ENCODE peak calls at places on chromosomes 2 and 18, in nine cellular contexts. G, D, P, K, F, E, M, Q and W are unnamed samples.

GRCh38 chr2:1638281-1638860 is 105.9 kb downstream of the PXDN start:
- DNase-seq in K (no peak), G (no peak), F (no peak), P (no peak), D (no peak), M (peak; percentile 45), E (no peak), Q (no peak), W (peak; percentile 52)

GRCh38 chr2:27000995-27001394 is 30.6 kb downstream of the MAPRE3 start:
- DNase-seq in P (no peak), M (no peak), E (no peak), K (no peak), D (no peak), F (no peak), G (no peak), Q (no peak), W (no peak)

GRCh38 chr2:29011650-29012060 is 30.6 kb downstream of the TOGARAM2 start:
- DNase-seq in E (no peak), G (peak; percentile 39), P (peak; percentile 76), K (no peak), Q (no peak), M (peak; percentile 98), F (no peak), D (no peak), W (no peak)

GRCh38 chr2:10245021-10245420 is 57.7 kb upstream of the HPCAL1 start:
- DNase-seq in P (no peak), M (peak; percentile 23), F (no peak), E (no peak), D (no peak), Q (no peak), G (no peak), K (no peak), W (no peak)

GRCh38 chr2:101038455-101039255 is 36.6 kb downstream of the RPL31 start:
- DNase-seq in D (peak; percentile 24), K (peak; percentile 43), G (no peak), E (peak; percentile 17), P (no peak), M (no peak), Q (no peak), F (no peak), W (peak; percentile 20)

GRCh38 chr2:206832886-206833285 is 67.5 kb downstream of the FASTKD2 start:
- DNase-seq in Q (no peak), G (no peak), K (no peak), D (no peak), F (no peak), E (peak; percentile 4), M (no peak), P (no peak), W (no peak)

GRCh38 chr2:127565261-127566138 is 30.0 kb downstream of the MYO7B start:
- DNase-seq in D (no peak), K (no peak), G (no peak), Q (no peak), E (no peak), P (no peak), F (no peak), M (no peak), W (no peak)

GRCh38 chr2:229572434-229573338 is 141.7 kb downstream of the DNER start:
- DNase-seq in G (peak; percentile 15), Q (no peak), K (no peak), E (no peak), F (no peak), P (no peak), M (no peak), D (no peak), W (no peak)

GRCh38 chr2:49490710-49491109 is 336.4 kb upstream of the FSHR start:
- DNase-seq in K (no peak), E (no peak), F (no peak), G (no peak), P (peak; percentile 45), D (peak; percentile 7), Q (peak; percentile 52), M (no peak), W (peak; percentile 35)

GRCh38 chr2:12915792-12916191 is 199.1 kb downstream of the TRIB2 start:
- DNase-seq in P (no peak), F (no peak), G (no peak), Q (no peak), M (no peak), E (peak; percentile 40), D (no peak), K (no peak), W (no peak)

GRCh38 chr2:185219981-185220380 is 518.6 kb upstream of the FSIP2 start:
- DNase-seq in E (no peak), Q (no peak), F (no peak), P (no peak), K (no peak), G (peak; percentile 7), M (no peak), D (no peak), W (no peak)

GRCh38 chr2:105744909-105745853 is at the start of gene NCK2:
- DNase-seq in M (peak; percentile 58), E (peak; percentile 34), Q (no peak), G (peak; percentile 87), K (no peak), P (peak; percentile 34), F (no peak), D (peak; percentile 66), W (no peak)

GRCh38 chr2:18987592-18988073 is 370.8 kb downstream of the OSR1 start:
- DNase-seq in P (peak; percentile 61), D (no peak), E (peak; percentile 93), F (no peak), Q (no peak), M (peak; percentile 81), G (no peak), K (peak; percentile 44), W (peak; percentile 86)

GRCh38 chr18:37335337-37335736 is 230.3 kb downstream of the CELF4 start:
- DNase-seq in Q (no peak), P (no peak), F (no peak), K (no peak), E (no peak), M (no peak), D (peak; percentile 35), G (peak; percentile 87), W (no peak)

GRCh38 chr2:237564526-237565131 is 1.7 kb upstream of the PRLH start:
- DNase-seq in G (no peak), D (no peak), Q (no peak), K (no peak), E (no peak), F (no peak), P (no peak), M (no peak), W (no peak)

GRCh38 chr18:79545255-79545654 is 134.3 kb upstream of the CTDP1 start:
- DNase-seq in D (no peak), M (peak; percentile 28), Q (peak; percentile 43), P (peak; percentile 20), F (no peak), K (no peak), E (no peak), G (no peak), W (no peak)

GRCh38 chr2:160434254-160434948 is 59.2 kb downstream of the RBMS1 start:
- DNase-seq in Q (no peak), E (peak; percentile 50), G (peak; percentile 23), F (no peak), M (no peak), K (no peak), P (no peak), D (no peak), W (no peak)

GRCh38 chr2:29063056-29063455 is 11.3 kb downstream of the PCARE start:
- DNase-seq in E (no peak), M (peak; percentile 72), D (no peak), P (peak; percentile 48), F (no peak), G (no peak), K (no peak), Q (no peak), W (no peak)

DNA sequence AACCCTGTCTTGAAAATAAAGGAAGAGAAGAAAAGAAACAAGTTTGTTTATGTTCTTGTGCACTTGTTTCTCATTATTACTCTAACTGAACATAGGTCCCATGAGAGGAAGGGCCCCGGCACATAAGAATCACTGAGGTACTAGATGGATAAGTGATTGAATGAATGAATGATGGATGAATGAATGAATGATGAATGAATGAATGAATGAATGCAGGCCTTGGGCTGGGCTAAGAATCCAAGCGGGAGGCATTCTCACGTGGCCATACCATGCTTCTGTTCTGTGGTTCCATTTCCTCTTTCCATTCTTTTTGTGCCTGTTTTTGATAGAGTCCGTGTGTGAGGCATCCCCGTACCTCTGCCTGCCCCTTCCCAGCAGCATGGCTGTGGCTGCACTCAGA is 94.7 kb downstream of the SH3BP4 start:
- DNase-seq in P (no peak), E (no peak), K (no peak), M (no peak), D (no peak), Q (no peak), F (no peak), G (no peak), W (no peak)
- H3K36me3 ChIP-seq in P (peaks cover 27% of the 10 kb centered on the region), E (peaks cover 54% of the 10 kb centered on the region), K (peaks cover 9% of the 10 kb centered on the region), M (peaks cover 14% of the 10 kb centered on the region), D (no peaks in the 10 kb centered on the region), Q (no peaks in the 10 kb centered on the region), F (no peaks in the 10 kb centered on the region), G (peaks cover 30% of the 10 kb centered on the region), W (peaks cover 11% of the 10 kb centered on the region)

DNA sequence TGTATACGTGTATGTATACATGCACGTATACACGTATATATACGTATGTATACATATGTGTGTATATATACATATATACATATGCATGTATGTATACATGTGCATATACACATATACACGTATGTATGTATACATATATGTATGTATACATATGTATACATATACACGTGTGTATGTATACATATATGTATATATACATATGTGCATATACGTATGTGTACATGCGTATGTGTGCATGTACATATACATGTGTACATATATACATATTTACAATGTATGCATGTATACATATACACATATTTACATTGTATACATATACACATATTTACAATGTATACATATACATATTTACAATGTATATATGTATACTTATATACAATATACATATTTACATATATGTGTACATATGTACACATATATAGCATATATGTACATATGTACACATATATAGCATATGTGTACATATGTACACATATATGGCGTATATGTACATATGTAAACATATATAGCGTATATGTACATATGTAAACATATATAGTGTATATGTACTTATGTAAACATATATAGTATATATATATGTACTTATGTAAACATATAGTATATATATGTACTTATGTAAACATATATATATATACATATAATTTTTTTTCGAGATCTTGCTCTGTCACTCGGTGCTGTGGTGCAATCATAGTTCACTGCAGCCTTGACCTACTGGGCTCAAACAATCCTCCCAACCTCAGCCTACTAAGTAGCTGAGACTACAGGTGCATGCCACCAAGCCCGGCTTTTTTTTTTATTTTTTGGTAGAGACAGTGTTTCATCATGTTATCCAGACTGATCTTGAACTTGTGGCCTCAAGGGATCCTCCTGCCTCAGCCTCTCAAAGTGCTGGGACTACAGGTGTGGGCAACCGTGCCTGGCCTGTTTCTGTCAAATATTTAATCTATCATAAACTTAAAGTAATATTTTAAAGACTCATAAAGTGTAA is 23.2 kb downstream of the COBLL1 start:
- DNase-seq in Q (no peak), G (no peak), E (no peak), D (no peak), P (no peak), F (no peak), M (no peak), K (no peak), W (no peak)
- H3K27ac ChIP-seq in Q (no peak overlapping the region), G (no peak overlapping the region), E (no peak overlapping the region), D (no peak overlapping the region), P (no peak overlapping the region), F (no peak overlapping the region), M (no peak overlapping the region), K (no peak overlapping the region), W (no peak overlapping the region)

GRCh38 chr18:35597758-35598157 is 16.2 kb downstream of the GALNT1 start:
- DNase-seq in F (no peak), G (no peak), M (no peak), K (no peak), E (no peak), Q (no peak), D (no peak), P (no peak), W (no peak)
- H3K9me3 ChIP-seq in F (peaks cover 3% of the 10 kb centered on the region), G (peaks cover 4% of the 10 kb centered on the region), M (peaks cover 14% of the 10 kb centered on the region), K (no peaks in the 10 kb centered on the region), E (no peaks in the 10 kb centered on the region), Q (no peaks in the 10 kb centered on the region), D (peaks cover 10% of the 10 kb centered on the region), P (peaks cover 13% of the 10 kb centered on the region), W (no peaks in the 10 kb centered on the region)

GRCh38 chr2:233446121-233446520 is 91.8 kb downstream of the DGKD start:
- DNase-seq in P (no peak), E (no peak), D (no peak), M (peak; percentile 23), Q (no peak), F (no peak), K (no peak), G (no peak), W (no peak)
- H3K36me3 ChIP-seq in P (peaks cover 91% of the 10 kb centered on the region), E (peaks cover 5% of the 10 kb centered on the region), D (peaks cover 45% of the 10 kb centered on the region), M (peaks cover 100% of the 10 kb centered on the region), Q (peaks cover 3% of the 10 kb centered on the region), F (peaks cover 43% of the 10 kb centered on the region), K (peaks cover 15% of the 10 kb centered on the region), G (peaks cover 8% of the 10 kb centered on the region), W (no peaks in the 10 kb centered on the region)